ENCODE peak calls at places on chromosomes 3 and 15, in seven cellular contexts. C, F, H, V, T, R and X are unnamed samples.

GRCh38 chr3:170049146-170050000 is 11.6 kb downstream of the GPR160 start:
- DNase-seq in C (no peak), F (no peak), H (no peak), V (no peak), T (no peak), R (no peak), X (no peak)

GRCh38 chr15:29086001-29086400 is 183.6 kb downstream of the NSMCE3 start:
- DNase-seq in C (no peak), F (no peak), H (no peak), V (no peak), T (no peak), R (no peak), X (no peak)

GRCh38 chr3:197229836-197230235 is 68.6 kb downstream of the DLG1 start:
- DNase-seq in C (no peak), F (no peak), H (no peak), V (no peak), T (no peak), R (no peak), X (no peak)

GRCh38 chr3:30810617-30811016 is 83.8 kb downstream of the GADL1 start:
- DNase-seq in C (no peak), F (no peak), H (no peak), V (peak), T (no peak), R (no peak), X (no peak)

GRCh38 chr15:51108933-51109550 is 14.3 kb upstream of the TNFAIP8L3 start:
- DNase-seq in C (no peak), F (no peak), H (no peak), V (no peak), T (no peak), R (no peak), X (no peak)

GRCh38 chr15:69265347-69265955 is 33.3 kb upstream of the PAQR5 start:
- DNase-seq in C (no peak), F (no peak), H (no peak), V (no peak), T (peak), R (no peak), X (no peak)

GRCh38 chr3:123271466-123272159 is 69.9 kb downstream of the SEC22A start:
- DNase-seq in C (no peak), F (no peak), H (no peak), V (no peak), T (no peak), R (no peak), X (no peak)

GRCh38 chr3:55243686-55244085 is 243.4 kb downstream of the WNT5A start:
- DNase-seq in C (no peak), F (no peak), H (no peak), V (no peak), T (no peak), R (no peak), X (no peak)

GRCh38 chr3:80688814-80689213 is 921.0 kb upstream of the ROBO1 start:
- DNase-seq in C (no peak), F (no peak), H (no peak), V (peak), T (peak), R (no peak), X (no peak)

GRCh38 chr3:44939581-44940036 is 36.4 kb downstream of the ZDHHC3 start:
- DNase-seq in C (no peak), F (no peak), H (no peak), V (no peak), T (no peak), R (no peak), X (no peak)

GRCh38 chr3:125057186-125057850 is 1.5 kb upstream of the HEG1 start:
- DNase-seq in C (no peak), F (no peak), H (no peak), V (no peak), T (no peak), R (no peak), X (no peak)

GRCh38 chr3:72346526-72346926 is 501.7 kb downstream of the SHQ1 start:
- DNase-seq in C (no peak), F (no peak), H (no peak), V (no peak), T (no peak), R (no peak), X (no peak)

GRCh38 chr15:88705769-88706165 is 67.0 kb downstream of the ISG20 start:
- DNase-seq in C (no peak), F (no peak), H (no peak), V (no peak), T (no peak), R (no peak), X (no peak)

GRCh38 chr3:85890043-85890555 is 931.3 kb downstream of the CADM2 start:
- DNase-seq in C (no peak), F (no peak), H (no peak), V (no peak), T (no peak), R (no peak), X (no peak)

GRCh38 chr15:88075102-88075501 is 181.4 kb downstream of the NTRK3 start:
- DNase-seq in C (no peak), F (no peak), H (no peak), V (no peak), T (no peak), R (no peak), X (no peak)

GRCh38 chr3:162141232-162141631 is 644.6 kb downstream of the OTOL1 start:
- DNase-seq in C (no peak), F (no peak), H (no peak), V (no peak), T (no peak), R (no peak), X (no peak)

GRCh38 chr3:148158210-148158609 is 539.5 kb upstream of the AGTR1 start:
- DNase-seq in C (no peak), F (no peak), H (no peak), V (no peak), T (no peak), R (no peak), X (no peak)

DNA sequence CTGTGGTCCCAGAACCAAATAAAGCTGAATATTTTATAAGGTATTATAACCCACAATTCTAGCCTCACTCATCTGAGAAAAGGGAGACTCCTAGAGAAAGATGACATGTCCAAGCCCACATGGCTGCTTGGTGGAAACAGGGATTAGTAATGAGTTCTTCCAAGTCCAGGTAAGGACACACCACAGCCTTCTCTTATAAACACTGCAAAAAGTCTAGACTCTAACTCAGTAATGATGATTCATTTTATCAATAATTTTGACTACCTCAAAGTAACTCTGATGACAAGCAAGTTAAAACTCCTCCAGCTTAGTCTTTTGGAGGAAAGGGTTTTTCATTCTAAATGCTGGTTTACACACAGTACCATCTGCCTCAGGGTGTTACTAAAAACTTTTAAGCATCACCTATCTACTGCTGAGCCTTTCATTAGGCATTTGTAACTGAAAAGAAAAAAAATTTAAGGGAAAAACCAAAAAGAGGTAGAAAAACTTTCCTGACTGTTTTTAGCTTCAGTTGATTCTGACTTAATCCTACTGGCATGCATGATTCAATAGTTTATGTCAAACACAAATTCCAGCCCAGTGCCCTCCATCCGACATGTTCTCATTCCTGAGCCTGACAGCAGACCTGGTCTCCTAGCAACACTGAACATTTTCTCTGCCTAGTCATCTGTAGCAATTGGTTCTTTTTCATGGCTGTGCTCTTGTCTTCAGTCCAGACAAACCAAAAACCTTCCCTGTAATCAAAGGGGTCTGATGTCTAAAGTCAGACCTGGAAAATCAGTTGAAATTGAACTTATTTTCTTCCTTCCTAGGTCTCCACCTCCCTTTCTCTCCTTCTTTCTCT is 43.9 kb downstream of the P3H2 start:
- DNase-seq in C (no peak), F (no peak), H (no peak), V (no peak), T (peak), R (peak), X (no peak)
- TF ChIP-seq POLR2AphosphoS5 in C (no peak), F (no peak), H (no peak), V (peak), T (no peak), R (no peak), X (no peak)

GRCh38 chr15:99863527-99864198 is 130.4 kb upstream of the LYSMD4 start:
- DNase-seq in C (no peak), F (no peak), H (no peak), V (no peak), T (peak), R (no peak), X (no peak)

GRCh38 chr15:99857836-99858235 is 124.6 kb upstream of the LYSMD4 start:
- DNase-seq in C (no peak), F (no peak), H (no peak), V (no peak), T (no peak), R (no peak), X (no peak)
- TF ChIP-seq TAF1 in C (no peak), F (no peak), H (no peak), V (no peak), T (no peak), R (no peak), X (no peak)

GRCh38 chr3:129312671-129313414 is 34.2 kb downstream of the HMCES start:
- DNase-seq in C (no peak), F (no peak), H (peak), V (no peak), T (no peak), R (no peak), X (no peak)
- TF ChIP-seq POLR2AphosphoS5 in C (no peak), F (no peak), H (no peak), V (no peak), T (no peak), R (peak), X (no peak)

GRCh38 chr3:38519651-38520050 is 23.5 kb downstream of the EXOG start:
- DNase-seq in C (no peak), F (no peak), H (peak), V (no peak), T (no peak), R (no peak), X (no peak)
- TF ChIP-seq TAF1 in C (no peak), F (no peak), H (no peak), V (no peak), T (no peak), R (no peak), X (no peak)

DNA sequence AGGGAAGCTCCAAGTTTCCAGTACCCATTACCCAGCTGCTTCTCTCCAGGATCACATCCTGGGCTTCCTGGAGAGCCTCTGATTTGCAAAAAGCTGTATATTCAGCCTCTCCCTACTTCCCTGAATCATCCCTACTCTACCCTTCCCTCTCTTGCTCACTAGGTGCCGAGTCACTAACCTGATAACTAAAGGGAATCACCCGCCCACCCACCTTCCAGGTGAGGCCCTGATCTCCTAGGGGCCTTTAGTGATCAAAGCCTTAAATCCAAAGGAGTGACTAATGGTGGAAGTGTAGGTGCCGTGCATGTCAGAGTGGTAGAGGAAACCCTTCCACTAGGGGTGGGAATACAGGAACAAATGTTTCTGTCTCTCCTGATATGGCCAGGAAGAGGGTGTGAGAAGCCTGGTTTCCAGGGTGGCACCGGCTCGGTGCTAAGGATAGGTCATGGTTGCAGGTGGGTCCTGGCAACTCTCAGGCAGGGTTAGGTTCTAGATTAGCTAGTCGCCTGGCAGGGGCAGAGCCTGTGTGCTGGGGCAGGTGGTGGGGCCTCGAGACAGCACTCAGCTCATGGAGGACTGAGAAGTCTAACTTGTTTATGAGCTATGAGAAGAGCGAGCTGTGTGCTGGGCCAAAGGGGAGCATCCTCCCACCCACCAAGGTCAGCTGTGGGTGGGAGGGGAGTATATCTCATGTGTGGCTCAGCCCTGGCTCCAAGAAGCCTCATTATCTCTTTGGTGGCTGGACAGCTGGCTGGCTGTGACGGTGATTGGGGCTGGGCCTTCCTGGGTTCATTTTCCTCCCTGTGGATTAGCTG is 10.1 kb downstream of the SEMA7A start:
- DNase-seq in C (no peak), F (no peak), H (peak), V (no peak), T (peak), R (no peak), X (no peak)
- TF ChIP-seq POLR2AphosphoS5 in C (no peak), F (no peak), H (no peak), V (no peak), T (no peak), R (no peak), X (no peak)